ENCODE peak calls at places on chromosomes 3 and 15, in seven cellular contexts. J is mucosa of descending colon, L is MCF 10A, T is psoas muscle, M is fibroblast of the aortic adventitia, Y is mesothelial cell of epicardium, F is bronchial epithelial cell. R is an unnamed sample.

GRCh38 chr3:129530331-129530761 is 1.9 kb downstream of the RHO start:
- DNase-seq in J (no peak), L (no peak), T (no peak), M (peak; percentile 82), Y (no peak), F (peak; percentile 5), R (no peak)

GRCh38 chr15:83304861-83305661 is 20.6 kb upstream of the BNC1 start:
- DNase-seq in J (no peak), L (peak; percentile 88), T (no peak), M (no peak), Y (no peak), F (peak; percentile 96), R (no peak)

GRCh38 chr3:150871192-150871591 is 34.0 kb downstream of the MINDY4B start:
- DNase-seq in J (no peak), L (peak; percentile 91), T (no peak), M (peak; percentile 4), Y (no peak), F (peak; percentile 99), R (no peak)

GRCh38 chr3:96410006-96410730 is 404.2 kb upstream of the EPHA6 start:
- DNase-seq in J (no peak), L (no peak), T (no peak), M (no peak), Y (no peak), F (no peak), R (no peak)

GRCh38 chr3:150733373-150733935 is 29.5 kb downstream of the SIAH2 start:
- DNase-seq in J (no peak), L (no peak), T (no peak), M (no peak), Y (no peak), F (peak; percentile 66), R (no peak)

GRCh38 chr15:51982770-51983103 is 11.2 kb upstream of the LEO1 start:
- DNase-seq in J (no peak), L (no peak), T (no peak), M (no peak), Y (no peak), F (peak; percentile 89), R (no peak)

GRCh38 chr15:47711654-47712053 is 5.7 kb upstream of the SEMA6D start:
- DNase-seq in J (no peak), L (peak; percentile 51), T (no peak), M (no peak), Y (no peak), F (peak; percentile 44), R (no peak)

GRCh38 chr3:98680723-98681122 is 82.4 kb upstream of the ST3GAL6 start:
- DNase-seq in J (no peak), L (peak; percentile 20), T (no peak), M (no peak), Y (no peak), F (peak; percentile 89), R (no peak)

GRCh38 chr3:39106281-39107055 is 959 bp downstream of the GORASP1 start:
- DNase-seq in J (no peak), L (no peak), T (no peak), M (peak; percentile 41), Y (peak; percentile 45), F (peak; percentile 47), R (no peak)

GRCh38 chr3:182632077-182632393 is 161.3 kb upstream of the ATP11B start:
- DNase-seq in J (no peak), L (no peak), T (no peak), M (no peak), Y (no peak), F (no peak), R (no peak)

GRCh38 chr3:40725026-40725425 is 200.3 kb downstream of the ZNF621 start:
- DNase-seq in J (no peak), L (no peak), T (no peak), M (no peak), Y (no peak), F (no peak), R (no peak)

GRCh38 chr15:70324001-70324974 is 226.6 kb upstream of the TLE3 start:
- DNase-seq in J (no peak), L (peak; percentile 78), T (no peak), M (peak; percentile 53), Y (peak; percentile 71), F (peak; percentile 74), R (no peak)

GRCh38 chr3:159632124-159632523 is 356.5 kb upstream of the IL12A start:
- DNase-seq in J (no peak), L (no peak), T (no peak), M (no peak), Y (no peak), F (no peak), R (no peak)

GRCh38 chr3:131447349-131447748 is 55.4 kb downstream of the MRPL3 start:
- DNase-seq in J (no peak), L (no peak), T (no peak), M (no peak), Y (no peak), F (no peak), R (no peak)

GRCh38 chr3:61667417-61668213 is 106.2 kb downstream of the PTPRG start:
- DNase-seq in J (no peak), L (no peak), T (no peak), M (peak; percentile 32), Y (no peak), F (no peak), R (no peak)

GRCh38 chr15:82917252-82917651 is 35.3 kb downstream of the HOMER2 start:
- DNase-seq in J (no peak), L (no peak), T (no peak), M (no peak), Y (no peak), F (no peak), R (no peak)

GRCh38 chr3:129026728-129027543 is 25.8 kb downstream of the EFCC1 start:
- DNase-seq in J (peak; percentile 94), L (peak; percentile 80), T (peak; percentile 94), M (peak; percentile 58), Y (peak; percentile 81), F (peak; percentile 76), R (peak; percentile 83)

GRCh38 chr15:40291088-40291574 is 8.3 kb upstream of the ANKRD63 start:
- DNase-seq in J (peak; percentile 81), L (peak; percentile 63), T (no peak), M (peak; percentile 56), Y (peak; percentile 75), F (peak; percentile 43), R (no peak)

GRCh38 chr3:187292631-187293513 is 1.3 kb upstream of the MASP1 start:
- DNase-seq in J (no peak), L (no peak), T (no peak), M (peak; percentile 42), Y (no peak), F (no peak), R (no peak)

GRCh38 chr3:51974277-51974962 is 444 bp upstream of the ABHD14A start:
- DNase-seq in J (peak; percentile 72), L (no peak), T (peak; percentile 70), M (no peak), Y (no peak), F (no peak), R (no peak)

GRCh38 chr3:56801151-56801596 is 575 bp downstream of the ARHGEF3 start:
- DNase-seq in J (no peak), L (peak; percentile 35), T (no peak), M (no peak), Y (no peak), F (no peak), R (no peak)

GRCh38 chr15:90209591-90209990 is 8.5 kb downstream of the SEMA4B start:
- DNase-seq in J (no peak), L (peak; percentile 47), T (no peak), M (no peak), Y (no peak), F (peak; percentile 62), R (no peak)

GRCh38 chr3:185656321-185656840 is 70.3 kb downstream of the SENP2 start:
- DNase-seq in J (no peak), L (peak; percentile 93), T (no peak), M (peak; percentile 99), Y (no peak), F (peak; percentile 92), R (no peak)

GRCh38 chr15:39171944-39172368 is 408.9 kb upstream of the THBS1 start:
- DNase-seq in J (no peak), L (peak; percentile 97), T (peak; percentile 46), M (peak; percentile 98), Y (peak; percentile 74), F (peak; percentile 98), R (no peak)

GRCh38 chr15:39177561-39177960 is 403.3 kb upstream of the THBS1 start:
- DNase-seq in J (no peak), L (peak; percentile 97), T (no peak), M (no peak), Y (no peak), F (peak; percentile 100), R (no peak)

GRCh38 chr15:39173426-39173825 is 407.5 kb upstream of the THBS1 start:
- DNase-seq in J (no peak), L (no peak), T (no peak), M (no peak), Y (no peak), F (no peak), R (no peak)

GRCh38 chr15:39174332-39174731 is 406.5 kb upstream of the THBS1 start:
- DNase-seq in J (no peak), L (no peak), T (no peak), M (no peak), Y (no peak), F (no peak), R (no peak)

GRCh38 chr15:39172380-39173281 is 408.2 kb upstream of the THBS1 start:
- DNase-seq in J (no peak), L (no peak), T (no peak), M (no peak), Y (no peak), F (peak; percentile 34), R (no peak)
- TF ChIP-seq CTCF in J (no peak), L (no peak), T (no peak), M (no peak), Y (no peak), F (no peak), R (no peak)

GRCh38 chr3:133529809-133530208 is 43.7 kb upstream of the CDV3 start:
- DNase-seq in J (no peak), L (no peak), T (no peak), M (no peak), Y (no peak), F (no peak), R (no peak)
- TF ChIP-seq CTCF in J (no peak), L (no peak), T (no peak), M (no peak), Y (no peak), F (no peak), R (no peak)

DNA sequence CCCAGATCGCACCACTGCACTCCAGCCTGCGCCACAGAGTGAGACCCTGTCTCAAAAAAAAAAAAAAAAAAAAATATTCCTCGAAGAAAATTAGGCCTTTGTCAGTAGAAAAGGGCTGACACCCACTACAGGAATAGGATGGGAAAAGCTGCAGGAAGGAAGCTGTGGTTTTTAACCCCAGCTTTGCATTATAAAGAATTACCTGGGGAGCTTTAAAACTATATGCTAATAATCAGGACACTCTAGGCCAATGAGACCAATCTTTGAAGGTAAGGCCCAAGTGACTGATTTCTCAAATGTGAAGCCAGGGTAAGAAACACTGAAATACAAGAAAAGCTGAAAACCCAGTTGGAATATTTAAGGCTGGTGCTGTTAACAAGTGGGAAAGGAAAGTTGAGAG is 74.3 kb downstream of the RBPMS2 start:
- DNase-seq in J (no peak), L (no peak), T (no peak), M (no peak), Y (no peak), F (no peak), R (no peak)
- TF ChIP-seq CTCF in J (no peak), L (no peak), T (no peak), M (no peak), Y (no peak), F (no peak), R (no peak)

DNA sequence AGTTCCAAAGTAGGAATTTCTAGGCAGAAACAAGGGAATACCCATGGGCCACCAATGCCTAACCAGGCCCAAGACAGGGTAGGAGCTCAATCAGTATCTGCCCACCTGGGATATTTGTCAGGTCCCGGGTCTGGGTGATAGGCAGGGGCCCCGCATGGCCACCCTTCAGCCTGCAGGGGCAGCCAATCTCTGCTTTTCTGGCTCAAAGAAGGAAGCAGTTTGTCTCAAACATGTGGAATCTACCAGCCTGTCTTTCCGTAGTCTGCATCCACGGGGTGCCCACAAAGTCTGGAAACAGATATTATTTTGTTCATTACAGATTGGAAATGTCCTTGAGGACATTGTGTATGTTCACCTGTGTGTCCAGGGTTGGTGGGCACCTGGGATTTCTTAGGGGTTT is 56.2 kb downstream of the CEMIP start:
- DNase-seq in J (no peak), L (no peak), T (no peak), M (no peak), Y (no peak), F (no peak), R (no peak)
- TF ChIP-seq CTCF in J (no peak), L (no peak), T (no peak), M (peak; percentile 4), Y (no peak), F (no peak), R (no peak)